ENCODE peak calls at places on chromosomes 12 and 14, in seven cellular contexts. O is DND-41, K is GM23248, F is PC-3, D is mammary epithelial cell, N is PC-9, B is HepG2. Z is an unnamed sample. For H3K9me3, the result is how much of the 10 kb centered on the place peaks cover.

GRCh38 chr12:38898001-38898684 is 7.2 kb downstream of the CPNE8 start:
- DNase-seq in N (peak), O (no peak), F (no peak), K (no peak), B (no peak), D (no peak), Z (no peak)

GRCh38 chr12:106247731-106248176 is at the start of gene CKAP4:
- DNase-seq in F (peak), K (peak), O (peak), N (peak), B (peak), D (peak), Z (peak)

GRCh38 chr14:74586681-74587362 is 25.2 kb downstream of the LTBP2 start:
- DNase-seq in N (no peak), F (no peak), O (no peak), K (no peak), D (no peak), B (no peak), Z (no peak)

GRCh38 chr12:50786498-50787231 is 22.8 kb downstream of the ATF1 start:
- DNase-seq in K (peak), O (no peak), F (peak), N (peak), B (peak), D (peak), Z (peak)

GRCh38 chr12:88291498-88292131 is 149.5 kb downstream of the TMTC3 start:
- DNase-seq in D (no peak), F (peak), K (no peak), O (no peak), B (no peak), N (no peak), Z (no peak)

GRCh38 chr12:52390739-52391617 is 5.5 kb upstream of the KRT84 start:
- DNase-seq in F (peak), B (peak), D (no peak), K (peak), N (no peak), O (peak), Z (no peak)

GRCh38 chr14:61653507-61653906 is 41.8 kb upstream of the HIF1A start:
- DNase-seq in K (peak), B (no peak), O (no peak), D (peak), N (no peak), F (peak), Z (peak)

GRCh38 chr12:68092976-68093375 is 66.6 kb downstream of the IFNG start:
- DNase-seq in N (no peak), D (no peak), B (no peak), O (no peak), F (peak), K (no peak), Z (no peak)

GRCh38 chr14:50447491-50447890 is 50.8 kb upstream of the CDKL1 start:
- DNase-seq in B (no peak), N (peak), K (peak), O (no peak), D (peak), F (peak), Z (peak)

GRCh38 chr14:71438684-71439083 is 493.5 kb upstream of the RGS6 start:
- DNase-seq in N (no peak), O (no peak), F (peak), K (peak), D (peak), B (no peak), Z (peak)

GRCh38 chr14:60348211-60348610 is 99.2 kb downstream of the PPM1A start:
- DNase-seq in D (no peak), B (no peak), N (no peak), O (no peak), K (no peak), F (no peak), Z (no peak)

GRCh38 chr14:65173973-65174693 is 71.8 kb upstream of the MAX start:
- DNase-seq in D (no peak), K (no peak), O (no peak), F (no peak), N (no peak), B (no peak), Z (no peak)

GRCh38 chr14:34837801-34838322 is 37.3 kb downstream of the BAZ1A start:
- DNase-seq in K (no peak), O (no peak), D (peak), F (peak), B (peak), N (no peak), Z (no peak)

GRCh38 chr12:85920324-85920947 is 46.3 kb downstream of the NTS start:
- DNase-seq in O (no peak), F (peak), N (no peak), K (peak), D (peak), B (peak), Z (peak)

GRCh38 chr14:58752782-58753181 is 115.0 kb downstream of the DACT1 start:
- DNase-seq in F (no peak), D (peak), B (peak), O (no peak), N (no peak), K (peak), Z (no peak)

GRCh38 chr12:122023339-122024131 is 1.9 kb downstream of the BCL7A start:
- DNase-seq in O (peak), K (peak), N (no peak), D (peak), F (peak), B (peak), Z (peak)

GRCh38 chr14:104112113-104112505 is 26.3 kb upstream of the KIF26A start:
- DNase-seq in D (no peak), K (no peak), F (no peak), O (no peak), N (no peak), B (no peak), Z (no peak)

GRCh38 chr12:90013409-90013808 is 304.8 kb upstream of the ATP2B1 start:
- DNase-seq in F (no peak), O (no peak), K (no peak), N (no peak), B (no peak), D (no peak), Z (no peak)

GRCh38 chr14:29220077-29220476 is 453.5 kb downstream of the FOXG1 start:
- DNase-seq in K (no peak), N (no peak), O (no peak), B (no peak), F (no peak), D (no peak), Z (no peak)

GRCh38 chr12:93540506-93540905 is 32.0 kb upstream of the SOCS2 start:
- DNase-seq in N (no peak), D (no peak), K (no peak), O (no peak), F (no peak), B (no peak), Z (no peak)

GRCh38 chr14:83085141-83085540 is 1551.5 kb upstream of the SEL1L start:
- DNase-seq in F (no peak), D (no peak), O (no peak), N (no peak), B (no peak), K (no peak), Z (no peak)

GRCh38 chr14:94935901-94936300 is 166.0 kb upstream of the GSC start:
- DNase-seq in B (no peak), O (no peak), F (no peak), D (no peak), K (no peak), N (no peak), Z (no peak)

GRCh38 chr14:38207830-38208815 is at the start of gene SSTR1:
- DNase-seq in B (peak), K (peak), F (no peak), D (no peak), O (no peak), N (no peak), Z (no peak)

GRCh38 chr12:120999191-121000120 is 16.8 kb downstream of the C12orf43 start:
- DNase-seq in B (no peak), D (no peak), O (no peak), N (no peak), F (no peak), K (peak), Z (peak)

GRCh38 chr14:21868442-21869046 is 194.9 kb upstream of the OR4E1 start:
- DNase-seq in B (peak), N (no peak), K (peak), O (peak), D (peak), F (peak), Z (no peak)

GRCh38 chr12:17928708-17929366 is 161.2 kb downstream of the RERGL start:
- DNase-seq in K (peak), O (no peak), N (peak), D (peak), F (peak), B (peak), Z (peak)

GRCh38 chr14:58151264-58151700 is 731 bp downstream of the ARMH4 start:
- DNase-seq in B (peak), D (no peak), F (peak), N (no peak), O (no peak), K (no peak), Z (no peak)

GRCh38 chr12:95504140-95504539 is 30.2 kb downstream of the METAP2 start:
- DNase-seq in B (no peak), K (no peak), N (no peak), F (no peak), O (no peak), D (no peak), Z (no peak)

GRCh38 chr12:48927261-48927660 is 2.0 kb upstream of the FKBP11 start:
- DNase-seq in O (no peak), D (no peak), F (no peak), N (no peak), K (no peak), B (no peak), Z (peak)

GRCh38 chr12:57087689-57088441 is 1.0 kb upstream of the NAB2 start:
- DNase-seq in O (peak), N (peak), B (peak), F (peak), K (peak), D (peak), Z (peak)

GRCh38 chr12:44246481-44247105 is 410.7 kb downstream of the TMEM117 start:
- DNase-seq in N (no peak), B (no peak), K (no peak), F (no peak), O (no peak), D (no peak), Z (peak)

GRCh38 chr12:111386891-111387290 is 18.0 kb upstream of the PHETA1 start:
- DNase-seq in B (no peak), N (no peak), F (no peak), D (no peak), K (peak), O (no peak), Z (no peak)

DNA sequence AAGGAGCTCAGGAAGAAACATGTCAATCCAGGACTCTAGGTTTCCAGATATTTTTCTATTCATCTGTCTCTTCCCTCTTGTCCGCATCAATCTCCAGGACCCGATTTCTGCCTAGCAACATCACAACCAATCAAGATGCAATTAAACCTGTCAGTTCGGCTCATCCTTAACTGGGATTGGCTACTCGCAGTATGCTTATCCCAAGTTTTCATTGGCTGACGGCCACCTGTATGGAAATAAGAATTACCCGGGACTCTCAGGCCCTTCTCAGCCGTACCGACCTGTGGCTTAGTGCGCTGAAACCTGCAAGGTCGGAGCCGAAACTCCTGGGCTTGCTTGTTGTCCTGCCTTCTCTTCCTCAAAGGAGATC is 20.4 kb upstream of the ATP5MC2 start:
- DNase-seq in O (no peak), B (peak), D (peak), N (peak), K (peak), F (peak), Z (peak)
- H3K4me3 ChIP-seq in O (no peak), B (no peak), D (no peak), N (peak), K (peak), F (no peak), Z (peak)

GRCh38 chr12:4810219-4810671 is 90.0 kb downstream of the GALNT8 start:
- DNase-seq in O (no peak), K (no peak), D (no peak), N (no peak), B (no peak), F (no peak), Z (no peak)

GRCh38 chr12:4807813-4808212 is 87.6 kb downstream of the GALNT8 start:
- DNase-seq in D (no peak), O (no peak), B (no peak), K (no peak), F (no peak), N (no peak), Z (no peak)

GRCh38 chr12:4809013-4809448 is 88.8 kb downstream of the GALNT8 start:
- DNase-seq in D (no peak), F (no peak), K (no peak), B (no peak), O (no peak), N (no peak), Z (peak)

GRCh38 chr12:4807116-4807783 is 87.0 kb downstream of the GALNT8 start:
- DNase-seq in O (peak), B (no peak), F (no peak), N (no peak), K (no peak), D (no peak), Z (no peak)

GRCh38 chr12:4809449-4810218 is 89.4 kb downstream of the GALNT8 start:
- DNase-seq in O (no peak), F (no peak), N (no peak), B (no peak), D (no peak), K (peak), Z (peak)
- TF ChIP-seq EZH2 in O (no peak), F (no peak), N (no peak), B (no peak), D (no peak), K (peak), Z (peak)

GRCh38 chr14:92678766-92679165 is 69.7 kb downstream of the LGMN start:
- DNase-seq in F (no peak), D (no peak), N (no peak), B (no peak), O (no peak), K (no peak), Z (no peak)
- H3K9me3 ChIP-seq in F (under half), D (under half), N (under half), B (under half), O (under half), K (under half), Z (under half)

DNA sequence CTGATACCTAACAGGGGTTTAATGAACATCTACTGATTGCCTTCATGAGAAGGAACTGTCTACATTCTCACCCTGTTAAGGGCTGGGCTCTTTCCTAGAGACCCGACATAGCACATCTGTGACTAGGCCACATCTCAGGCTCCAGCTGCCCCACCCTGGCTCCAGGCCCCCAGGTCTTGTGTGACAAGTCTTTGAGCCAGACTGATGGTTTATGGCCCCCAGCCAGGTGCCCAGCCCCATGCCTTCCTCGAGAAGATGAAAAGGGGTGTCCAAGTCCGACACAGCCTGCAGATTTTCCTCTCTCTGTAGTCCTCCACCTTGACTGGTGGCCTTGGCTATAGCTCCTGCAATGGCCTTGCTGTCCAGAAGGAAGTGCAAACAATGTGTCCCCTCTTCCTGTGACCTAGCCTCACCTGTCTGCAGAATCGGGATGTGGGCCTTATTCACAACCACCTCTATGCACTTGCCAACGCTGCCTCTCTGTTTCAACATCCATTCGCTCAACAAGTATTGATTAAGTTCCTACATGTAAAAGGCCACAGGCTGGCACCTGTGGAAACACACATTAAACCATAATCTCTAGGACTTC is 4.2 kb downstream of the ACTN1 start:
- DNase-seq in F (peak), B (no peak), O (no peak), D (no peak), N (no peak), K (no peak), Z (no peak)
- H3K4me3 ChIP-seq in F (peak), B (no peak), O (no peak), D (peak), N (no peak), K (peak), Z (peak)

GRCh38 chr14:52413729-52414453 is 99.8 kb downstream of the PTGER2 start:
- DNase-seq in K (peak), N (no peak), F (peak), O (no peak), B (no peak), D (no peak), Z (no peak)
- TF ChIP-seq EZH2 in K (no peak), N (no peak), F (no peak), O (no peak), B (no peak), D (no peak), Z (no peak)

Z was measured in astrocyte.